ENCODE peak calls at places on chromosomes 1 and 21, in seven cellular contexts. D is upper lobe of right lung; O is adipocyte; C is lung; A is CD8-positive, alpha-beta memory T cell; X is aorta; N is HCT116. S is an unnamed sample.

GRCh38 chr1:197526736-197527371 is 248.4 kb downstream of the DENND1B start:
- DNase-seq in O (peak; percentile 85), D (no peak), C (no peak), X (no peak), N (peak; percentile 10), A (no peak), S (no peak)

GRCh38 chr1:164707868-164708331 is 148.9 kb downstream of the PBX1 start:
- DNase-seq in O (peak; percentile 55), N (peak; percentile 6), A (no peak), C (no peak), X (peak; percentile 65), D (no peak), S (no peak)

GRCh38 chr1:103180660-103181059 is 72.3 kb upstream of the COL11A1 start:
- DNase-seq in O (peak; percentile 58), D (no peak), X (no peak), N (no peak), C (no peak), A (no peak), S (no peak)

GRCh38 chr1:231872461-231872910 is 245.9 kb downstream of the DISC1 start:
- DNase-seq in A (no peak), D (no peak), C (no peak), N (no peak), X (no peak), O (peak; percentile 65), S (no peak)

GRCh38 chr1:229699613-229700242 is 73.7 kb downstream of the URB2 start:
- DNase-seq in D (no peak), X (no peak), O (peak; percentile 45), C (no peak), N (no peak), A (no peak), S (no peak)

GRCh38 chr1:230832466-230832865 is 35.9 kb downstream of the C1orf198 start:
- DNase-seq in A (no peak), X (no peak), O (peak; percentile 47), N (no peak), C (peak; percentile 0), D (no peak), S (no peak)

GRCh38 chr1:245690153-245690552 is 535.4 kb downstream of the KIF26B start:
- DNase-seq in N (no peak), D (no peak), O (no peak), X (no peak), A (no peak), C (no peak), S (no peak)

GRCh38 chr1:35557118-35557610 is at the start of gene KIAA0319L:
- DNase-seq in X (peak; percentile 93), D (peak; percentile 96), A (no peak), N (no peak), C (peak; percentile 91), O (peak; percentile 91), S (no peak)

GRCh38 chr1:110673197-110673701 is 1.5 kb downstream of the KCNA3 start:
- DNase-seq in N (no peak), A (peak; percentile 7), O (no peak), C (no peak), X (no peak), D (no peak), S (no peak)

GRCh38 chr1:19036701-19037605 is 80.5 kb upstream of the IFFO2 start:
- DNase-seq in N (no peak), D (no peak), X (no peak), A (no peak), C (no peak), O (no peak), S (no peak)

GRCh38 chr1:52424238-52424637 is 19.8 kb downstream of the PRPF38A start:
- DNase-seq in C (no peak), D (no peak), A (no peak), O (no peak), X (no peak), N (no peak), S (no peak)

GRCh38 chr1:6358144-6358624 is 35.4 kb downstream of the ACOT7 start:
- DNase-seq in C (no peak), A (no peak), D (no peak), X (no peak), O (no peak), N (no peak), S (peak; percentile 71)

GRCh38 chr1:14296795-14297194 is 301.7 kb upstream of the KAZN start:
- DNase-seq in X (no peak), O (no peak), C (no peak), D (no peak), A (no peak), N (no peak), S (no peak)

GRCh38 chr21:16476056-16476850 is 746.5 kb downstream of the USP25 start:
- DNase-seq in N (no peak), O (peak; percentile 34), D (no peak), X (no peak), C (no peak), A (no peak), S (no peak)

GRCh38 chr1:48019714-48020315 is 22.6 kb upstream of the TRABD2B start:
- DNase-seq in C (peak; percentile 36), O (peak; percentile 11), X (peak; percentile 92), A (no peak), N (no peak), D (no peak), S (no peak)

GRCh38 chr1:92544756-92545165 is 58.0 kb upstream of the GFI1 start:
- DNase-seq in O (no peak), A (no peak), N (no peak), C (no peak), D (no peak), X (no peak), S (no peak)

GRCh38 chr1:214581785-214582184 is 21.2 kb upstream of the CENPF start:
- DNase-seq in A (no peak), N (peak; percentile 33), X (no peak), O (peak; percentile 56), C (no peak), D (no peak), S (peak; percentile 66)

GRCh38 chr1:34639701-34640100 is 115.1 kb upstream of the GJB5 start:
- DNase-seq in A (no peak), C (no peak), N (no peak), X (no peak), O (no peak), D (no peak), S (no peak)

GRCh38 chr1:174367892-174368291 is 79.9 kb upstream of the GPR52 start:
- DNase-seq in C (no peak), D (no peak), N (no peak), X (no peak), O (no peak), A (no peak), S (no peak)

GRCh38 chr1:19096036-19096833 is 113.8 kb downstream of the UBR4 start:
- DNase-seq in O (no peak), C (peak; percentile 48), D (no peak), X (no peak), A (no peak), N (peak; percentile 6), S (no peak)

GRCh38 chr1:8494681-8495080 is 176.8 kb downstream of the SLC45A1 start:
- DNase-seq in D (no peak), O (no peak), N (no peak), X (no peak), C (no peak), A (no peak), S (no peak)

GRCh38 chr1:112637257-112638108 is 17.9 kb downstream of the CAPZA1 start:
- DNase-seq in X (no peak), N (no peak), O (peak; percentile 74), A (no peak), C (no peak), D (no peak), S (no peak)

GRCh38 chr21:36647279-36648093 is 51.4 kb upstream of the SIM2 start:
- DNase-seq in A (no peak), D (peak; percentile 6), N (no peak), O (peak; percentile 17), C (no peak), X (no peak), S (no peak)

GRCh38 chr1:7899741-7900140 is 40.9 kb downstream of the TNFRSF9 start:
- DNase-seq in C (no peak), D (no peak), X (no peak), N (no peak), A (no peak), O (no peak), S (no peak)

DNA sequence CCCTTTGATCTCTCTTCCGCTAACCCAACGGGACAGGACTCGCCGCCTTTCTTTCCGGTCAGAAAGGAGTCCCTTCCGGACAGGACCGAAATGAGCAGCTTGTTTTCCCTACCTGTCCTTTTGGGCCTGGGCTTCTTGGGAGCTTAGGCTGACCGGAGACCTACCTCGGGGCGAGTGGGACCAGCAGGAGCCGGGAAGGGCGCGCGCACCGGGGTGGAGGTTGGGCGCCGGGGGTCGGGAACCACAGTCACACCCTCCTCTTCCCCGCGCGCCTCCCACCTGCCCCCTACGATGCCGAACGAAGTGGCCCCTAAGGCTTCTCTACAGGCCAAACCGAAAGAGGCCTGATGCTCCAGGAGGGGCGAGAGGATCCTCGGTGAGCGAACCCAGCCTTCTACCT is 95.2 kb downstream of the PRKAB2 start:
- DNase-seq in N (no peak), A (no peak), D (no peak), X (no peak), C (no peak), O (no peak), S (no peak)
- H3K9me3 ChIP-seq in N (no peaks in the 10 kb centered on the region), A (no peaks in the 10 kb centered on the region), D (no peaks in the 10 kb centered on the region), X (no peaks in the 10 kb centered on the region), C (no peaks in the 10 kb centered on the region), O (no peaks in the 10 kb centered on the region), S (peaks cover 3% of the 10 kb centered on the region)

DNA sequence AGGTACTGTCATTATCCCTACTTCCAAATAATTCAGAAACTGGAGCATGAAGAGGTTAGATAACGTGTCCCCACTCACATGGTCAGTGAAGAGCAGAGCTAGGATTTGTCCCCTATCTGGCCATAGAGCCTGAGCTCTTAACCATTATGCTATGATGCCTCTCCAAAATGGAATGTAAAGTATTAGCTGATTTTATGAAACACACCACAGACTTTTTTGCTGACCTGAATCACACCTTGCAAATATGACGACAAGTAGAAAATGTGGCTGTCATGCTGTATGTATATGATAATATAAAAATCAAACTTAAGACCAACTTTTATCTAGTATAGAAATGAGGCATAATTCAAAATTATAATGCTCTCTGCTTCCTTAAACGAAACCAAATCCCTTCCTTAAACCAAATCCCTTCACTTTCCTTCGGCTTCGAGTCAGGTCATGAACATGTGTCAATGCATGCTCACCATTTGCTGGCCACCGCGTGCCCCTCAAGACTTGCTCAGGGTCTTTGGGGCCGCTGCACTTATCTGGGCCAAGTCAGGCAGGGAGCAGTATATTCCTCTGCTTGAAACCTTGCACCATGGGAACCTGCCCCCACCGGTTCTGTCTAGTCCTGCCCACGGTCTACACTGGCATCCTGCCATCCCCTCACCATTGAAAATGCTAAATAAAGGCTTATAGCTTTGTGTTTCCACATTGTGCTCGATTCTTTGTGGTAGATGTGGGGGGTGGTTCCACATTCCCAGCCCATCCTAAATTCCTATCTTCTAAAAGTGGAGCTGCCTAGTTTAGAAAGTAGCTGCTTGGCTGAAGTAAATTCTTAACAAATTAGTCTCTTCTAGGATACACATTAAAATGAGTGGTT is 1.6 kb upstream of the TMCC2 start:
- DNase-seq in A (no peak), D (no peak), O (no peak), X (no peak), N (no peak), C (no peak), S (no peak)
- H3K27me3 ChIP-seq in A (no peaks in the 10 kb centered on the region), D (no peaks in the 10 kb centered on the region), O (no peaks in the 10 kb centered on the region), X (no peaks in the 10 kb centered on the region), N (no peaks in the 10 kb centered on the region), C (no peaks in the 10 kb centered on the region), S (no peaks in the 10 kb centered on the region)

GRCh38 chr1:227635596-227635995 is 72.2 kb downstream of the ZNF678 start:
- DNase-seq in D (no peak), C (no peak), A (no peak), O (no peak), N (no peak), X (no peak), S (no peak)
- H3K9me3 ChIP-seq in D (peaks cover 62% of the 10 kb centered on the region), C (peaks cover 5% of the 10 kb centered on the region), A (peaks cover 30% of the 10 kb centered on the region), O (peaks cover 73% of the 10 kb centered on the region), N (peaks cover 10% of the 10 kb centered on the region), X (peaks cover 36% of the 10 kb centered on the region), S (no peaks in the 10 kb centered on the region)

GRCh38 chr1:118979754-118980270 is 8.3 kb downstream of the TBX15 start:
- DNase-seq in A (no peak), O (no peak), X (no peak), N (no peak), D (no peak), C (no peak), S (no peak)
- H3K27me3 ChIP-seq in A (peaks cover 38% of the 10 kb centered on the region), O (no peaks in the 10 kb centered on the region), X (no peaks in the 10 kb centered on the region), N (peaks cover 27% of the 10 kb centered on the region), D (peaks cover 90% of the 10 kb centered on the region), C (peaks cover 16% of the 10 kb centered on the region), S (peaks cover 99% of the 10 kb centered on the region)